ENCODE peak calls at places on chromosome 10, in six cellular contexts. One of them, this sample, is unnamed.

GRCh38 chr10:33422779-33423520 is 88.5 kb upstream of the NRP1 start:
- DNase-seq in IMR-90: no peak
- DNase-seq in H9: no peak
- DNase-seq in neuronal stem cell: no peak
- DNase-seq in H1: no peak
- DNase-seq in trophoblast cell: no peak
- DNase-seq in this sample: no peak

GRCh38 chr10:27561362-27561761 is 57.3 kb downstream of the RAB18 start:
- DNase-seq in H9: no peak
- DNase-seq in trophoblast cell: no peak
- DNase-seq in H1: no peak
- DNase-seq in neuronal stem cell: no peak
- DNase-seq in IMR-90: no peak
- DNase-seq in this sample: no peak

GRCh38 chr10:24981161-24981710 is 28.8 kb upstream of the PRTFDC1 start:
- DNase-seq in trophoblast cell: peak
- DNase-seq in neuronal stem cell: no peak
- DNase-seq in IMR-90: no peak
- DNase-seq in H1: no peak
- DNase-seq in H9: no peak
- DNase-seq in this sample: no peak

GRCh38 chr10:48445932-48446331 is 139.5 kb downstream of the MAPK8 start:
- DNase-seq in neuronal stem cell: no peak
- DNase-seq in H1: peak
- DNase-seq in H9: no peak
- DNase-seq in IMR-90: no peak
- DNase-seq in trophoblast cell: no peak
- DNase-seq in this sample: no peak

GRCh38 chr10:55742487-55742886 is 618.6 kb downstream of the ZWINT start:
- DNase-seq in H9: no peak
- DNase-seq in neuronal stem cell: no peak
- DNase-seq in H1: no peak
- DNase-seq in IMR-90: no peak
- DNase-seq in trophoblast cell: no peak
- DNase-seq in this sample: no peak

GRCh38 chr10:118214751-118215150 is 127.4 kb downstream of the FAM204A start:
- DNase-seq in trophoblast cell: no peak
- DNase-seq in IMR-90: no peak
- DNase-seq in H9: no peak
- DNase-seq in neuronal stem cell: no peak
- DNase-seq in H1: no peak
- DNase-seq in this sample: no peak

GRCh38 chr10:30862486-30862885 is 169.2 kb downstream of the ZNF438 start:
- DNase-seq in H1: no peak
- DNase-seq in trophoblast cell: peak
- DNase-seq in IMR-90: peak
- DNase-seq in neuronal stem cell: no peak
- DNase-seq in H9: no peak
- DNase-seq in this sample: peak

GRCh38 chr10:126597206-126597605 is 73.3 kb downstream of the C10orf90 start:
- DNase-seq in neuronal stem cell: no peak
- DNase-seq in IMR-90: no peak
- DNase-seq in H9: no peak
- DNase-seq in trophoblast cell: no peak
- DNase-seq in H1: no peak
- DNase-seq in this sample: no peak

GRCh38 chr10:101272229-101272868 is 43.1 kb upstream of the LBX1 start:
- DNase-seq in IMR-90: peak
- DNase-seq in H9: peak
- DNase-seq in neuronal stem cell: peak
- DNase-seq in trophoblast cell: peak
- DNase-seq in H1: peak
- DNase-seq in this sample: peak

GRCh38 chr10:113522460-113522859 is 30.4 kb upstream of the HABP2 start:
- DNase-seq in IMR-90: peak
- DNase-seq in H1: no peak
- DNase-seq in neuronal stem cell: no peak
- DNase-seq in H9: no peak
- DNase-seq in trophoblast cell: no peak
- DNase-seq in this sample: no peak

GRCh38 chr10:98030093-98030821 is at the start of gene CRTAC1:
- DNase-seq in neuronal stem cell: peak
- DNase-seq in H9: peak
- DNase-seq in H1: peak
- DNase-seq in IMR-90: no peak
- DNase-seq in trophoblast cell: no peak
- DNase-seq in this sample: peak

GRCh38 chr10:106136175-106136574 is 1028.3 kb downstream of the SORCS1 start:
- DNase-seq in H9: no peak
- DNase-seq in H1: no peak
- DNase-seq in IMR-90: no peak
- DNase-seq in trophoblast cell: no peak
- DNase-seq in neuronal stem cell: no peak
- DNase-seq in this sample: no peak

GRCh38 chr10:59831658-59832503 is 74.5 kb downstream of the CCDC6 start:
- DNase-seq in IMR-90: no peak
- DNase-seq in trophoblast cell: no peak
- DNase-seq in H9: no peak
- DNase-seq in neuronal stem cell: no peak
- DNase-seq in H1: no peak
- DNase-seq in this sample: no peak

GRCh38 chr10:1217661-1218060 is 161.5 kb downstream of the WDR37 start:
- DNase-seq in neuronal stem cell: no peak
- DNase-seq in H1: no peak
- DNase-seq in H9: peak
- DNase-seq in trophoblast cell: no peak
- DNase-seq in IMR-90: no peak
- DNase-seq in this sample: no peak

DNA sequence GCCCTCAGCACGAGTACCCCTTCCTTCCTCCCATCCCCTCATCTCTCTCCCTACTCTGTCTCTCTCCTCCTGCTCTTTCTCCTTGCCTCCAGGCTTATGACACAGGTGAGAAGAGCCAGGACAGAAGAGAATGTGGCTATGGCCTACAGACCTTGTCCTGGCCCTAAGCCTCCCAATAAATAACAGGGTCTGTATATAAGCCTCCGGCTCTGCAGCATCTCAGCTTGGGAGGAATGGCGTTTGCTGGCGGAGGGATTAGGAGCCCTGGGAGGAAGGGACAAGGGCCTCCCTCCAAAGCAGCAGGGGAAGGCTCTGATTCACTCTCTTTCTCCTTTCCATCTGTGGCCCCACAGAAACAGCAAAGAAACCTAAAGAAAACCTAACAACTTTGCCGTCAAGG is 45.8 kb downstream of the COL13A1 start:
- DNase-seq in neuronal stem cell: no peak
- DNase-seq in IMR-90: peak
- DNase-seq in H9: no peak
- DNase-seq in trophoblast cell: no peak
- DNase-seq in H1: no peak
- DNase-seq in this sample: peak
- H2AK5ac ChIP-seq in neuronal stem cell: no peak
- H2AK5ac ChIP-seq in IMR-90: peak
- H2AK5ac ChIP-seq in H9: no peak
- H2AK5ac ChIP-seq in trophoblast cell: no peak
- H2AK5ac ChIP-seq in H1: peak
- H2AK5ac ChIP-seq in this sample: no peak

GRCh38 chr10:36788152-36788551 is 337.2 kb upstream of the ANKRD30A start:
- DNase-seq in neuronal stem cell: no peak
- DNase-seq in H9: no peak
- DNase-seq in trophoblast cell: no peak
- DNase-seq in IMR-90: no peak
- DNase-seq in H1: no peak
- DNase-seq in this sample: no peak
- H4K91ac ChIP-seq in neuronal stem cell: no peak
- H4K91ac ChIP-seq in H9: no peak
- H4K91ac ChIP-seq in trophoblast cell: no peak
- H4K91ac ChIP-seq in IMR-90: no peak
- H4K91ac ChIP-seq in H1: no peak
- H4K91ac ChIP-seq in this sample: no peak

GRCh38 chr10:92848037-92848440 is 281 bp upstream of the EXOC6 start:
- DNase-seq in H9: no peak
- DNase-seq in H1: no peak
- DNase-seq in trophoblast cell: no peak
- DNase-seq in neuronal stem cell: no peak
- DNase-seq in IMR-90: no peak
- DNase-seq in this sample: no peak

GRCh38 chr10:92849234-92849525 is 860 bp downstream of the EXOC6 start:
- DNase-seq in trophoblast cell: no peak
- DNase-seq in neuronal stem cell: no peak
- DNase-seq in H9: no peak
- DNase-seq in H1: no peak
- DNase-seq in IMR-90: peak
- DNase-seq in this sample: peak

GRCh38 chr10:92849576-92850090 is 1.3 kb downstream of the EXOC6 start:
- DNase-seq in H9: no peak
- DNase-seq in H1: no peak
- DNase-seq in trophoblast cell: no peak
- DNase-seq in neuronal stem cell: no peak
- DNase-seq in IMR-90: no peak
- DNase-seq in this sample: no peak

GRCh38 chr10:92847185-92847864 is 995 bp upstream of the EXOC6 start:
- DNase-seq in H9: no peak
- DNase-seq in trophoblast cell: peak
- DNase-seq in neuronal stem cell: no peak
- DNase-seq in H1: no peak
- DNase-seq in IMR-90: peak
- DNase-seq in this sample: no peak

DNA sequence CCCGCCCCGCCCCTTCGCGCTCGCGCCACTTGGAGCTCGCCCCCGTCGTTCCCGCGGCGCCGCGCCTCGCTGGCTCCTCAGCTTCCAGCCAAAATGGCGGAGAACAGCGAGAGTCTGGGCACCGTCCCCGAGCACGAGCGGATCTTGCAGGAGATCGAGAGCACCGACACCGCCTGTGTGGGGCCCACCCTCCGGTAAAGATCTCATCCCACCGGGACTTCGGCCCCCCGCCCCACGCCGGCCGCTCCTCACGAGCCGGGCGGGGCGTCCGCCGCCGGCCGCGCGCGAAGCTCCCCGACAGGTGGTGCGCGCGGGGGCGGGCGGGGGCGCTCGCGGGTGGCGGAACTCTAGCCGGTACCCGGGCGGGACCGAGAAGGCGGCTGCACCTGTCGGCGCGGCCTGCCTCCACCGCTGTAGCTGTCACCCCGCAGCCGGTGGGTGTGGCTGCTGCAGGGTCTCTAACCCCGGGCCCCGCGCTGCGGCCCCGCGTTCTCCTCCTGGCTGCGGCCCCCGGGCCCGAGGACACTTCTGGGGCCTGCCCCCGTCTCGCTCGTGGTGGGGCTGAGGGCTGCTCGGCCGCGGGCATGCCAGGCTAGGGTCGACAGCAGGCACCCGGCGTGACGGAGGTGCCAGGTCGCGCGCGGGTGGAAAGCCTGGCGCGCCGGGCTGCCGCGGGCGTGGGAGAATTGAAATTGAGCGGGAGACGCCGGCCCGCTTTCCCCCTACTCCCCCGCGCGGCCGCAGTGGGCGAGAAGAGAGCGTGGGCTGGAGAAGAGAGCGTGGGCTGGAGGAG is at the start of gene EXOC6:
- DNase-seq in neuronal stem cell: peak
- DNase-seq in H9: peak
- DNase-seq in trophoblast cell: peak
- DNase-seq in IMR-90: peak
- DNase-seq in H1: peak
- DNase-seq in this sample: peak
- H2AK5ac ChIP-seq in neuronal stem cell: peak
- H2AK5ac ChIP-seq in H9: no peak
- H2AK5ac ChIP-seq in trophoblast cell: no peak
- H2AK5ac ChIP-seq in IMR-90: peak
- H2AK5ac ChIP-seq in H1: no peak
- H2AK5ac ChIP-seq in this sample: no peak

GRCh38 chr10:89643812-89644690 is 991 bp downstream of the PANK1 start:
- DNase-seq in trophoblast cell: peak
- DNase-seq in IMR-90: peak
- DNase-seq in neuronal stem cell: peak
- DNase-seq in H9: peak
- DNase-seq in H1: peak
- DNase-seq in this sample: peak

GRCh38 chr10:89644691-89644966 is 413 bp downstream of the PANK1 start:
- DNase-seq in H9: no peak
- DNase-seq in H1: no peak
- DNase-seq in IMR-90: no peak
- DNase-seq in neuronal stem cell: no peak
- DNase-seq in trophoblast cell: no peak
- DNase-seq in this sample: no peak

GRCh38 chr10:89640242-89640641 is 4.8 kb downstream of the PANK1 start:
- DNase-seq in trophoblast cell: no peak
- DNase-seq in neuronal stem cell: no peak
- DNase-seq in IMR-90: no peak
- DNase-seq in H1: no peak
- DNase-seq in H9: no peak
- DNase-seq in this sample: no peak

GRCh38 chr10:89643431-89643811 is 1.6 kb downstream of the PANK1 start:
- DNase-seq in neuronal stem cell: no peak
- DNase-seq in IMR-90: no peak
- DNase-seq in H9: no peak
- DNase-seq in H1: no peak
- DNase-seq in trophoblast cell: no peak
- DNase-seq in this sample: no peak

GRCh38 chr10:89642193-89642592 is 2.8 kb downstream of the PANK1 start:
- DNase-seq in H1: no peak
- DNase-seq in neuronal stem cell: no peak
- DNase-seq in IMR-90: no peak
- DNase-seq in H9: no peak
- DNase-seq in trophoblast cell: peak
- DNase-seq in this sample: no peak
- H4K91ac ChIP-seq in H1: no peak
- H4K91ac ChIP-seq in neuronal stem cell: no peak
- H4K91ac ChIP-seq in IMR-90: no peak
- H4K91ac ChIP-seq in H9: no peak
- H4K91ac ChIP-seq in trophoblast cell: no peak
- H4K91ac ChIP-seq in this sample: no peak

GRCh38 chr10:109922976-109923921 is at the start of gene XPNPEP1:
- DNase-seq in neuronal stem cell: peak
- DNase-seq in trophoblast cell: peak
- DNase-seq in IMR-90: peak
- DNase-seq in H1: peak
- DNase-seq in H9: peak
- DNase-seq in this sample: peak
- H2AK5ac ChIP-seq in neuronal stem cell: no peak
- H2AK5ac ChIP-seq in trophoblast cell: peak
- H2AK5ac ChIP-seq in IMR-90: peak
- H2AK5ac ChIP-seq in H1: peak
- H2AK5ac ChIP-seq in H9: no peak
- H2AK5ac ChIP-seq in this sample: peak